ENCODE peak calls at places on chromosomes 7 and 10, in ten cellular contexts. K is stimulated activated CD4-positive, alpha-beta T cell treated with anti-CD3 and anti-CD28 coated beads, Interleukin-4, amount 100 ng/mL, for 48 hours; F is B cell; X is neural crest cell; R is SK-N-MC; Z is ELF-1; Y is NAMALWA; L is left ventricle myocardium inferior; N is heart left ventricle; C is posterior vena cava. O is an unnamed sample.

GRCh38 chr7:106590209-106590816 is 70.6 kb downstream of the CCDC71L start:
- DNase-seq in K (no peak), C (no peak), R (no peak), Z (peak; percentile 16), L (no peak), Y (no peak), N (no peak), F (no peak), X (no peak), O (no peak)

GRCh38 chr10:79202188-79203013 is 133.6 kb downstream of the ZMIZ1 start:
- DNase-seq in Y (peak; percentile 58), R (no peak), L (no peak), C (no peak), K (peak; percentile 45), X (peak; percentile 47), Z (peak; percentile 58), N (peak; percentile 63), F (peak; percentile 49), O (peak; percentile 49)

GRCh38 chr7:111239437-111239836 is 148.5 kb downstream of the LRRN3 start:
- DNase-seq in L (no peak), X (no peak), F (no peak), N (no peak), K (no peak), C (no peak), Y (no peak), Z (no peak), R (no peak), O (no peak)

GRCh38 chr10:74103560-74104248 is 46.9 kb downstream of the AP3M1 start:
- DNase-seq in L (no peak), K (no peak), Y (peak; percentile 52), F (no peak), C (no peak), N (no peak), Z (peak; percentile 25), R (no peak), X (no peak), O (no peak)

GRCh38 chr7:79555571-79555970 is 102.1 kb upstream of the MAGI2 start:
- DNase-seq in F (no peak), Y (no peak), R (no peak), K (no peak), L (no peak), N (no peak), X (no peak), Z (no peak), C (no peak), O (no peak)

GRCh38 chr7:100726998-100727761 is 6.2 kb upstream of the ZAN start:
- DNase-seq in Z (no peak), F (no peak), X (no peak), R (no peak), L (no peak), N (no peak), C (no peak), K (no peak), Y (no peak), O (no peak)

GRCh38 chr10:131056781-131057180 is 254.7 kb downstream of the TCERG1L start:
- DNase-seq in K (no peak), Y (no peak), L (no peak), N (no peak), C (no peak), R (no peak), X (no peak), F (no peak), Z (no peak), O (no peak)

GRCh38 chr10:99595236-99595635 is 25.0 kb downstream of the SLC25A28 start:
- DNase-seq in R (no peak), Z (no peak), F (no peak), L (no peak), Y (no peak), N (no peak), X (no peak), K (no peak), C (no peak), O (no peak)

GRCh38 chr10:48496831-48497792 is 107.8 kb downstream of the ARHGAP22 start:
- DNase-seq in F (no peak), R (no peak), N (peak; percentile 32), C (no peak), Y (no peak), L (no peak), K (no peak), X (no peak), Z (no peak), O (peak; percentile 13)

GRCh38 chr7:117873933-117874530 is 791 bp upstream of the CTTNBP2 start:
- DNase-seq in Y (no peak), K (no peak), X (no peak), L (no peak), N (no peak), F (no peak), C (no peak), Z (no peak), R (no peak), O (no peak)

GRCh38 chr10:16521311-16522016 is at the start of gene C1QL3:
- DNase-seq in R (no peak), Z (peak; percentile 55), F (no peak), Y (no peak), X (peak; percentile 22), N (no peak), L (no peak), C (no peak), K (peak; percentile 37), O (peak; percentile 36)

GRCh38 chr7:1263391-1263951 is 30.8 kb downstream of the UNCX start:
- DNase-seq in N (no peak), X (no peak), K (no peak), F (no peak), R (no peak), C (no peak), Y (no peak), Z (no peak), L (no peak), O (peak; percentile 35)

GRCh38 chr7:21867816-21868646 is 77.7 kb downstream of the CDCA7L start:
- DNase-seq in N (no peak), K (no peak), C (no peak), X (no peak), Y (no peak), R (no peak), L (no peak), Z (no peak), F (no peak), O (no peak)

GRCh38 chr7:29996321-29996720 is 6.7 kb upstream of the SCRN1 start:
- DNase-seq in C (no peak), N (no peak), L (no peak), R (no peak), K (no peak), X (no peak), Y (no peak), Z (no peak), F (no peak), O (no peak)

GRCh38 chr7:83118347-83119001 is 44.2 kb downstream of the PCLO start:
- DNase-seq in F (no peak), C (no peak), Y (no peak), L (no peak), X (no peak), K (no peak), N (no peak), R (no peak), Z (no peak), O (no peak)

GRCh38 chr7:28128608-28129007 is 52.0 kb downstream of the JAZF1 start:
- DNase-seq in L (no peak), X (no peak), N (no peak), Y (no peak), Z (no peak), F (no peak), C (no peak), K (no peak), R (no peak), O (no peak)

GRCh38 chr10:102230861-102231356 is 4.8 kb downstream of the ELOVL3 start:
- DNase-seq in Z (peak; percentile 64), L (peak; percentile 22), K (peak; percentile 47), C (peak; percentile 84), Y (no peak), F (no peak), X (no peak), R (no peak), N (peak; percentile 24), O (peak; percentile 53)

GRCh38 chr10:70652761-70653657 is 19.3 kb upstream of the ADAMTS14 start:
- DNase-seq in C (no peak), N (peak; percentile 82), K (no peak), X (no peak), Y (no peak), L (peak; percentile 78), Z (no peak), R (no peak), F (no peak), O (no peak)

O was measured in stomach.